ENCODE peak calls at places on chromosomes 16 and 17, in nine cellular contexts. Q is ovary, R is transverse colon, L is IMR-90, T is heart left ventricle, U is endodermal cell, X is neural progenitor cell, H is heart right ventricle, G is dorsolateral prefrontal cortex. B is an unnamed sample.

GRCh38 chr16:27083861-27084261 is 17.1 kb downstream of the C16orf82 start:
- DNase-seq in Q (no peak), R (no peak), L (no peak), T (peak), U (peak), X (peak), H (peak), G (no peak), B (no peak)

GRCh38 chr17:40177275-40177874 is at the start of gene RAPGEFL1:
- DNase-seq in Q (peak), R (peak), L (peak), T (peak), U (peak), X (peak), H (peak), G (no peak), B (peak)

GRCh38 chr17:75191584-75191983 is 8.8 kb upstream of the SUMO2 start:
- DNase-seq in Q (no peak), R (no peak), L (peak), T (no peak), U (no peak), X (no peak), H (no peak), G (no peak), B (no peak)

GRCh38 chr17:10087333-10087732 is 111.1 kb downstream of the GAS7 start:
- DNase-seq in Q (no peak), R (no peak), L (no peak), T (no peak), U (peak), X (no peak), H (no peak), G (no peak), B (no peak)

GRCh38 chr16:2250652-2251280 is 621 bp downstream of the ECI1 start:
- DNase-seq in Q (no peak), R (peak), L (no peak), T (no peak), U (no peak), X (no peak), H (no peak), G (no peak), B (no peak)

GRCh38 chr17:19727466-19728113 is 11.2 kb upstream of the SLC47A2 start:
- DNase-seq in Q (peak), R (peak), L (peak), T (peak), U (no peak), X (no peak), H (peak), G (no peak), B (peak)

GRCh38 chr16:85238233-85238647 is 126.0 kb upstream of the CIBAR2 start:
- DNase-seq in Q (peak), R (peak), L (peak), T (no peak), U (peak), X (peak), H (peak), G (no peak), B (peak)

GRCh38 chr16:29653436-29653835 is 9.6 kb upstream of the SPN start:
- DNase-seq in Q (no peak), R (no peak), L (no peak), T (no peak), U (no peak), X (no peak), H (no peak), G (no peak), B (no peak)

GRCh38 chr17:376936-377863 is 24.6 kb upstream of the RPH3AL start:
- DNase-seq in Q (no peak), R (no peak), L (peak), T (no peak), U (no peak), X (peak), H (no peak), G (no peak), B (no peak)

GRCh38 chr17:63024201-63024600 is 58.2 kb downstream of the TANC2 start:
- DNase-seq in Q (no peak), R (no peak), L (no peak), T (no peak), U (no peak), X (no peak), H (no peak), G (no peak), B (no peak)

DNA sequence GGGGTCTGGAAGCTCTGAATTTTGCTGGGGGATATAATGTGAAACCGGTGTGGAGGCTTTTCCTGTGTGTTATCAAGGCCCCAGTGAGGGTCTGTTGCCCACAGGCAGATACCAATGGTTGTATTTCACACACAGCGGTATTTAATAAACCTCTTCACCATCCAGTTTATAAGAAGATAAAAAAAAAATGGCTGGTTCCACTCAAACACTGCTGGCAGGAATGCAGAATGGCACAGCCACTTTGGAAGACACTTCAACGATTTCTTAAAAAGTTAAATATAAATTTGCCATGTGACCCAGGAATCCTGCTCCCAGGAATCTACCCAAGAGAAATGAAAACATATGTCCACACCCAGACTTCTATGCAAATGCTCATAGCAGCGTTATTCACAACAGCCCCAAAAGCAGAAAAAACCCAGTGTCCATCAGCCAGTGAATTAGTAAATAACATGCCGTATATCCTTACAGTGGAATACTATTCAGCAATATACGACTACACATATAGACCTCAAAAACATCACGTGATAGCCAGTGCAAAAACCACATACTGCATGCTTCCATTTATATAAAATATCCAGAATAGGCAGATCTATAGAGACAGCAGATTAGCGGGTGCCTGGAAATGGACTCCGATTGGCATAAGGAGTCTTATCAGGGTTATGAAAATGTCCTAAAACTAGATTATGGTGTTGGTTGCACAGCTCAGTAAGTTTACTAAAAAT is 38.7 kb downstream of the XYLT1 start:
- DNase-seq in Q (no peak), R (no peak), L (no peak), T (no peak), U (no peak), X (no peak), H (no peak), G (no peak), B (no peak)
- TF ChIP-seq CTCF in Q (no peak), R (no peak), L (no peak), T (no peak), U (peak), X (peak), H (no peak), G (no peak), B (no peak)

GRCh38 chr17:61406871-61407210 is 7.2 kb downstream of the TBX2 start:
- DNase-seq in Q (no peak), R (no peak), L (no peak), T (no peak), U (peak), X (no peak), H (no peak), G (no peak), B (no peak)
- H3K27ac ChIP-seq in Q (no peak), R (peak), L (peak), T (no peak), U (no peak), X (no peak), H (peak), G (no peak), B (no peak)

GRCh38 chr16:57946181-57946801 is 24.6 kb downstream of the CNGB1 start:
- DNase-seq in Q (no peak), R (no peak), L (no peak), T (no peak), U (no peak), X (no peak), H (no peak), G (no peak), B (no peak)

GRCh38 chr16:57948027-57948426 is 22.9 kb downstream of the CNGB1 start:
- DNase-seq in Q (no peak), R (no peak), L (no peak), T (no peak), U (no peak), X (no peak), H (no peak), G (no peak), B (no peak)

GRCh38 chr16:57944961-57945739 is 25.8 kb downstream of the CNGB1 start:
- DNase-seq in Q (no peak), R (no peak), L (no peak), T (no peak), U (no peak), X (no peak), H (no peak), G (no peak), B (no peak)

GRCh38 chr16:57949013-57949412 is 21.9 kb downstream of the CNGB1 start:
- DNase-seq in Q (no peak), R (no peak), L (no peak), T (no peak), U (peak), X (peak), H (no peak), G (no peak), B (no peak)

DNA sequence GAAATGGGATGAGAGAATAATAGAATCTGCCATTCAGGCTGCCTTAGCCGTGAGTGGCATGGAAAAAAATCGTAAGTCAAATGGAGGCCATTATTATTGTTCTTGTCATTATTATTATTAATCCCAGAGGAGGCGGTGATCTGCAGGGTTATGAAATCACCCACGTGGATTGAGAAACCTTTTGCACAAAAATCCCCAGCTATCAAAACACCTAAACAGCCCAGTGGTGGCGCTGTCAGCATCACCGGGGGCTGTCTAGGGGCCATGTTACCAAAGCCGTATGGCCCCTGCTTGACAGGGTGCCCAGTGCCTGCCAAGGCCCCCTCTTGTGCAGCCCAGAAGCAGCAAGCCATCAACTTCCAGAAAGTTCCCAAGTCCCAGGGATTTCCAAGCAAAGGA is 25.2 kb downstream of the CNGB1 start:
- DNase-seq in Q (no peak), R (no peak), L (no peak), T (no peak), U (peak), X (no peak), H (no peak), G (no peak), B (no peak)
- TF ChIP-seq CTCF in Q (no peak), R (no peak), L (peak), T (no peak), U (peak), X (peak), H (no peak), G (no peak), B (no peak)

GRCh38 chr16:10122026-10122425 is 60.2 kb downstream of the GRIN2A start:
- DNase-seq in Q (no peak), R (no peak), L (no peak), T (no peak), U (no peak), X (no peak), H (no peak), G (no peak), B (no peak)
- H3K27ac ChIP-seq in Q (no peak), R (no peak), L (no peak), T (no peak), U (no peak), X (no peak), H (no peak), G (no peak), B (no peak)

DNA sequence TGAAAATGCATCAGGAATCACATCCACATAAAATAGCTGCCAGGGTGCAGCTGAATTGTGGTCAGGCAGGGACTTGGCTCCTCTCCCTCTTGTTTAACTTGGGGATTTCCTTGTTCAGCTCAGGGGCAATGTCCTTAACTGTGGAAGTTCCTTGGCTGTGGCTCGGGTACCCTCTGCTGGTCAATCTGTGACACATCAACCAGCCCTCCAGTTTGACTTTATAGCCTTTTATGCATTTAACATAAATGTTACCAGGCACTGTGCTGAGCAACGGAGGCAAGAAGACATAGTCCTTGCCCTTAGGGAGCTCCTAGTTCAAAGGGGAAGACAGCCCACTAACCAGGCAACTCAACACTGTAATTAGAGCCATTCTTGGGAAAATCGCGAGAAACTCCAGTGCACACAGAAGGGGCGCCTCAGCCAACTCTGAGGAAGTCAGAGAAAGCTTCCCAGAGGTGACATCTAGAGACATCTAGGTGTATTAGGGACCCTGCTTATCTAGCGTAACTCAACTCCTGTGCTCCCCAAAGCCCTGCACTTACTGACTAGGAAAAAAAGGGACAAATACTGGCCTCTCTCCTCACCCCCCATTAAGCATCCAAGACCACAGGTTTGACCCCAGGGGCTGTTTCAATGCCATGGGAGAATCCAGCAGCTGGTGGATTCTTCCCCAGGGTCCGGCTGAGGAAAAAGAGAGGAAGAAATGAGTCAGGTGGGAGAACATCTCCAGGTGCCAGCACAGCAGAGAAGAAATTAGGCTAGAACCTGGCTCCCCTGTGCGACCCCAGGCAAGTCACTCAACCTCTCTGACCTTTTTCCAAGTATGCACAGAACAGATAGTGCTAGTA is 17.3 kb upstream of the EEF2K start:
- DNase-seq in Q (peak), R (peak), L (peak), T (peak), U (peak), X (peak), H (peak), G (no peak), B (peak)
- TF ChIP-seq CTCF in Q (peak), R (peak), L (peak), T (peak), U (peak), X (peak), H (peak), G (peak), B (peak)

GRCh38 chr17:14308636-14308964 is 7.7 kb downstream of the HS3ST3B1 start:
- DNase-seq in Q (no peak), R (no peak), L (no peak), T (no peak), U (no peak), X (no peak), H (no peak), G (no peak), B (no peak)

GRCh38 chr17:14311186-14311705 is 10.4 kb downstream of the HS3ST3B1 start:
- DNase-seq in Q (no peak), R (no peak), L (no peak), T (no peak), U (no peak), X (no peak), H (no peak), G (no peak), B (no peak)

GRCh38 chr17:14308965-14309879 is 8.3 kb downstream of the HS3ST3B1 start:
- DNase-seq in Q (peak), R (peak), L (peak), T (peak), U (peak), X (peak), H (peak), G (peak), B (no peak)

GRCh38 chr17:14310584-14310983 is 9.7 kb downstream of the HS3ST3B1 start:
- DNase-seq in Q (no peak), R (no peak), L (no peak), T (no peak), U (no peak), X (peak), H (peak), G (no peak), B (no peak)

GRCh38 chr17:14310101-14310500 is 9.2 kb downstream of the HS3ST3B1 start:
- DNase-seq in Q (no peak), R (no peak), L (no peak), T (no peak), U (peak), X (peak), H (no peak), G (no peak), B (no peak)
- H3K27ac ChIP-seq in Q (no peak), R (no peak), L (no peak), T (peak), U (no peak), X (no peak), H (no peak), G (no peak), B (no peak)